ENCODE peak calls at places on chromosomes 12 and 14, in four cellular contexts. O, X, Q and S are unnamed samples. For H3K4me1, the result is how much of the 10 kb centered on the place peaks cover.

GRCh38 chr12:5507536-5507935 is 75.6 kb downstream of the NTF3 start:
- ATAC-seq in O (no peak), X (no peak), Q (no peak), S (no peak)

GRCh38 chr14:90642239-90642717 is 174.0 kb downstream of the TTC7B start:
- ATAC-seq in O (peak), X (no peak), Q (no peak), S (no peak)

GRCh38 chr12:46965880-46966279 is 113.5 kb upstream of the PCED1B start:
- ATAC-seq in O (no peak), X (no peak), Q (no peak), S (no peak)

GRCh38 chr12:50572275-50572674 is 67.5 kb downstream of the DIP2B start:
- ATAC-seq in O (peak), X (no peak), Q (peak), S (peak)

GRCh38 chr12:83758889-83759631 is 1072.4 kb downstream of the TMTC2 start:
- ATAC-seq in O (no peak), X (no peak), Q (no peak), S (no peak)

GRCh38 chr12:40907115-40907521 is 214.9 kb downstream of the CNTN1 start:
- ATAC-seq in O (no peak), X (no peak), Q (no peak), S (no peak)

GRCh38 chr12:118715647-118716046 is 265.7 kb upstream of the SRRM4 start:
- ATAC-seq in O (no peak), X (no peak), Q (no peak), S (no peak)

GRCh38 chr14:80587096-80587724 is 354.3 kb downstream of the CEP128 start:
- ATAC-seq in O (peak), X (no peak), Q (peak), S (no peak)

GRCh38 chr12:6376079-6376941 is 947 bp upstream of the SCNN1A start:
- ATAC-seq in O (peak), X (peak), Q (peak), S (peak)

GRCh38 chr14:68355415-68355814 is 437.5 kb downstream of the ZFP36L1 start:
- ATAC-seq in O (no peak), X (no peak), Q (no peak), S (no peak)

GRCh38 chr12:71061451-71061850 is 96.3 kb downstream of the TSPAN8 start:
- ATAC-seq in O (no peak), X (no peak), Q (no peak), S (no peak)

GRCh38 chr12:64157110-64157509 is 65.0 kb downstream of the KICS2 start:
- ATAC-seq in O (no peak), X (no peak), Q (no peak), S (no peak)

GRCh38 chr12:94308612-94309011 is 151.1 kb downstream of the CEP83 start:
- ATAC-seq in O (no peak), X (no peak), Q (no peak), S (no peak)

GRCh38 chr12:123897221-123897620 is 75.4 kb downstream of the CCDC92 start:
- ATAC-seq in O (no peak), X (no peak), Q (no peak), S (no peak)

DNA sequence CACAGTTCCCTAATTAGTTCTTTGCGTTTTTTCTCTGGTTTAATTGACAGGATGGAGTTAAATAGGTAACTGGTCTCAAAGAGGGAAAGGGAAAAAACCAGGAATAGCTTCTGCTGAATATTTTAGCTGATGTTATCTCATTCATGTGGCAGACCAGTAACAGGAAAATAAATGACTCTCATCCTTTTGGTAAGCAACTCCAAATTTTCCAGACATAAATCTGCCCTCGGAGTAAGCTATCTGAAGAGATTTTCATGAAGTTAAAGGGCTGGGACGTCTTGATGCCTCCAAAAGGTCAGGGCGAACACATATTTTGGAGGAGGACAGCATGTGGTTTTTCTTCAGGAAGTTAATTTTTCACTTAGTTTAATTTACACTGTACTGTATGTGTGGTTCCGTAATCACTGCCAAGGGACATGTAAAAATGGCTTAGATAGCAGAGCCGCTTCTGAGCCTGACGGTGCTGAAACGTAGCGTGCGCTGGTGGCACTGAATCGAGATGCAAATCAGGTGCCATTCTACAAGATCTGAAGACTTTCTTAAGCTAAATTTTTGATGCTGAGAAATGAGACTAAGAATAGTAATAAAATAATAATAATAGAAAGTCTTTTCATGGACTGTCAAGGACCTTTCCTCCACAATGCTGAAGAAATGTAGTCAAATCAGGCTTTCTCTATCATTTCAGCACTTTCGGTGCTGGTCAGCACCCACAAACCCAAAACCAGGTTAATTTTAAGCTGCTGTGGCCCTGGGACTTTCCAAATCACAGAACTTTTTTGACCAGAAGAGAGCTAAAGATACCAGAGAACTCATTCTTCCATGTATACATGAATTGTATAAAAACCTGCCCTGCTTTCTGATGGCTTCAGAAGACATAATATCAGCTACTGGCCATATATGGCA is 183.2 kb upstream of the LMO3 start:
- ATAC-seq in O (no peak), X (no peak), Q (no peak), S (no peak)
- TF ChIP-seq POLR2AphosphoS5 in O (no peak), X (no peak), Q (no peak), S (no peak)

DNA sequence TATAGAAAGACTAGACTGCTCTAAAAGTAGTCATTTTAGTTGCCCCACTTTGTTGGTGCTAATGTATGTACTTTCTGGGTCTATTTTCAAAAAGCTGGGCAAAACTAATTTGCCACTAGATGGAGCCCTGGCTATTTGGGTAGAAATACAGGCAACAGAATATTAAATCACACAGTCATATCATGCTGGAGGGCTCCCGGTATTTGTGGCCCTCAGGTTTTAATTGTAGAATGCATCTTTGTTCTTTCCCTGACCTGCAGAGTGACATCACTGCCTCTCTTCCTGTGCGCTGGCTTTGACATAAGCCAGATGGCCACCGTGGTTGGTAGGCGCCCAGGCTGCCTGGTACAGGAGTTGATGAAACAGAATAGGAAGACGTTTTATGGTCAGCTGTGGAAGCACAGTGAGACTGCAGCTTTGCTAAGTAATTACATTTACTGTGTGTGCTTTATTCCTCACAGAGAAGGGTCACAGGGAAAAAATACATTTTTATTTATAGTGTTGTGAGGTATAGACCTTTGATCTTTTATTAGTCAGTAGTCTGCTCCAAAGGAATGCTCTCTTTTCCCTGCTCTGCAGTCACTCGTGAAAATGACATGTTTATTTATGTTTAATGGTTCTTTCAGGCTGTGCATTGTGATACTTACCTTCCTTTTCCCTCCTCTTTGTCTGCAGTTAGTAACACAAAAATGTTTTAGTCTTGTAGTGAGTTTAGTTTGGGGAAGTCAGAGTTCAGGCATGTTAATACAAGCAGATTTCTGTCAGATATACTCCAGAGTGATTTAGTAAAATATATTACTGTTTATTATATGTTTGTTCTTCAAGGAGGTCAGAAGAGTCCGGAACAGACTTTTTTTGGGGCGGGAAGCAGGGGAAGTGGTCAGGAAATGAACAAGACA is 28.4 kb downstream of the MSRB3 start:
- ATAC-seq in O (peak), X (peak), Q (peak), S (peak)
- H3K4me1 ChIP-seq in O (under half), X (under half), Q (under half), S (under half)

DNA sequence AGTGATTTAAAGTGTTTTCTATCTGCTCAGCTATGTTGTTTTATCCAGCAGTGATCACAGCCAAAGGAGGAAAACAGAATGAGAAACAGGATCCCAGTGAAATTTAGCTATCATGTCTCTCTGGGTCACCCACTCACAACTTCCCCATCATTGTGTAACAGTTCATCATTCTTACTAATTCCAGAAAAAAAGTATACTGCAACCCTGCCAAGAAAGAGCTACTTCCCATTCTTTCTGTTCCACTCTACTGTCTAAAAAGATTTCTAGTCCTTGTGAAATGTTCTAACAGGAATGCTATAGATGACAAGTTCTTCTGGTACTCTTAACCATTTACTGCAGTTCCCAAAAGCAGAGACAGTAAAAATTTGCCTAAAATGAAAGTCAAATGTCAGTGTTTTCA is 39.2 kb upstream of the CD163 start:
- ATAC-seq in O (no peak), X (no peak), Q (peak), S (peak)
- TF ChIP-seq POLR2AphosphoS5 in O (no peak), X (no peak), Q (no peak), S (no peak)

GRCh38 chr12:58916891-58917570 is 3.3 kb downstream of the LRIG3 start:
- ATAC-seq in O (no peak), X (no peak), Q (no peak), S (no peak)

GRCh38 chr12:58915634-58916033 is 4.7 kb downstream of the LRIG3 start:
- ATAC-seq in O (no peak), X (no peak), Q (no peak), S (no peak)

GRCh38 chr12:58914457-58914856 is 5.8 kb downstream of the LRIG3 start:
- ATAC-seq in O (no peak), X (no peak), Q (no peak), S (no peak)

GRCh38 chr12:58917699-58918334 is 2.5 kb downstream of the LRIG3 start:
- ATAC-seq in O (no peak), X (no peak), Q (no peak), S (no peak)

GRCh38 chr12:58916153-58916709 is 4.1 kb downstream of the LRIG3 start:
- ATAC-seq in O (no peak), X (no peak), Q (no peak), S (no peak)
- H3K4me1 ChIP-seq in O (half or more), X (under half), Q (under half), S (half or more)